ENCODE peak calls at places on chromosomes 5 and 9, in eight cellular contexts. E is psoas muscle, W is lower lobe of right lung, K is cardiac muscle cell, A is adipocyte, F is GM12864, Q is A549, T is stomach. L is an unnamed sample.

GRCh38 chr9:125262217-125262991 is 778 bp downstream of the GAPVD1 start:
- DNase-seq in E (no peak), W (no peak), K (no peak), A (no peak), F (no peak), Q (no peak), T (no peak), L (no peak)

GRCh38 chr9:127817881-127818434 is 15.3 kb downstream of the FPGS start:
- DNase-seq in E (peak), W (no peak), K (no peak), A (no peak), F (no peak), Q (no peak), T (no peak), L (no peak)

GRCh38 chr9:133987946-133988665 is 4.0 kb downstream of the VAV2 start:
- DNase-seq in E (peak), W (no peak), K (no peak), A (no peak), F (no peak), Q (no peak), T (no peak), L (no peak)

GRCh38 chr5:73393606-73394489 is 54.7 kb downstream of the FOXD1 start:
- DNase-seq in E (no peak), W (no peak), K (no peak), A (no peak), F (no peak), Q (no peak), T (no peak), L (no peak)

GRCh38 chr5:10550222-10550995 is 13.5 kb upstream of the ANKRD33B start:
- DNase-seq in E (no peak), W (no peak), K (no peak), A (peak), F (no peak), Q (no peak), T (no peak), L (no peak)

GRCh38 chr5:114055810-114056476 is 305.9 kb upstream of the KCNN2 start:
- DNase-seq in E (peak), W (peak), K (peak), A (peak), F (no peak), Q (no peak), T (no peak), L (no peak)

GRCh38 chr9:127318651-127319167 is 54.1 kb downstream of the GARNL3 start:
- DNase-seq in E (no peak), W (no peak), K (peak), A (no peak), F (no peak), Q (no peak), T (no peak), L (no peak)

GRCh38 chr5:149581192-149581861 is at the start of gene ARHGEF37:
- DNase-seq in E (peak), W (peak), K (peak), A (peak), F (no peak), Q (no peak), T (peak), L (peak)

GRCh38 chr9:19552693-19553092 is 143.9 kb downstream of the ACER2 start:
- DNase-seq in E (no peak), W (no peak), K (no peak), A (no peak), F (no peak), Q (no peak), T (no peak), L (no peak)

GRCh38 chr5:40688127-40688756 is 8.5 kb downstream of the PTGER4 start:
- DNase-seq in E (peak), W (peak), K (peak), A (peak), F (peak), Q (peak), T (peak), L (peak)

GRCh38 chr5:102722930-102723329 is 32.2 kb upstream of the PAM start:
- DNase-seq in E (no peak), W (no peak), K (no peak), A (peak), F (no peak), Q (no peak), T (no peak), L (no peak)

GRCh38 chr9:89790542-89791109 is 185.8 kb downstream of the GADD45G start:
- DNase-seq in E (peak), W (peak), K (no peak), A (no peak), F (no peak), Q (no peak), T (no peak), L (peak)

GRCh38 chr5:171714851-171715250 is 70.8 kb upstream of the SMIM23 start:
- DNase-seq in E (no peak), W (no peak), K (no peak), A (no peak), F (no peak), Q (no peak), T (no peak), L (no peak)

GRCh38 chr5:137091473-137091872 is 407.7 kb downstream of the SPOCK1 start:
- DNase-seq in E (no peak), W (no peak), K (peak), A (peak), F (no peak), Q (no peak), T (no peak), L (no peak)

GRCh38 chr9:84397151-84397728 is 56.7 kb upstream of the SLC28A3 start:
- DNase-seq in E (peak), W (no peak), K (peak), A (peak), F (peak), Q (peak), T (peak), L (peak)

GRCh38 chr9:105385372-105385985 is 62.4 kb upstream of the FSD1L start:
- DNase-seq in E (no peak), W (no peak), K (peak), A (no peak), F (peak), Q (no peak), T (no peak), L (peak)

GRCh38 chr9:106286249-106286648 is 576.7 kb upstream of the ZNF462 start:
- DNase-seq in E (no peak), W (no peak), K (peak), A (no peak), F (no peak), Q (peak), T (no peak), L (no peak)

GRCh38 chr5:132961887-132962286 is 1.5 kb downstream of the AFF4 start:
- DNase-seq in E (no peak), W (no peak), K (peak), A (peak), F (no peak), Q (no peak), T (no peak), L (peak)

GRCh38 chr5:91885291-91886265 is 502.5 kb upstream of the ARRDC3 start:
- DNase-seq in E (no peak), W (no peak), K (no peak), A (peak), F (no peak), Q (no peak), T (no peak), L (no peak)

GRCh38 chr5:172321593-172321992 is 38.0 kb upstream of the UBTD2 start:
- DNase-seq in E (no peak), W (no peak), K (no peak), A (no peak), F (no peak), Q (no peak), T (no peak), L (no peak)

GRCh38 chr5:89228355-89228754 is 345.4 kb upstream of the MEF2C start:
- DNase-seq in E (no peak), W (no peak), K (no peak), A (no peak), F (peak), Q (no peak), T (no peak), L (no peak)

GRCh38 chr5:181088289-181088688 is 42.7 kb downstream of the OR2V1 start:
- DNase-seq in E (no peak), W (no peak), K (no peak), A (peak), F (no peak), Q (peak), T (no peak), L (no peak)

GRCh38 chr9:105500108-105500766 is 52.4 kb downstream of the FSD1L start:
- DNase-seq in E (no peak), W (no peak), K (peak), A (no peak), F (no peak), Q (no peak), T (no peak), L (no peak)

GRCh38 chr5:177086918-177087706 is 397 bp downstream of the FGFR4 start:
- DNase-seq in E (peak), W (peak), K (peak), A (peak), F (no peak), Q (peak), T (peak), L (peak)

GRCh38 chr5:158165647-158166046 is 306.7 kb upstream of the CLINT1 start:
- DNase-seq in E (no peak), W (no peak), K (no peak), A (peak), F (no peak), Q (no peak), T (no peak), L (no peak)

GRCh38 chr5:129361441-129362025 is 98.6 kb upstream of the ADAMTS19 start:
- DNase-seq in E (no peak), W (no peak), K (peak), A (peak), F (no peak), Q (no peak), T (no peak), L (peak)

GRCh38 chr9:34197756-34198711 is 19.2 kb downstream of the UBAP1 start:
- DNase-seq in E (no peak), W (no peak), K (no peak), A (no peak), F (no peak), Q (no peak), T (peak), L (no peak)

GRCh38 chr9:79598562-79599345 is 27.0 kb downstream of the TLE4 start:
- DNase-seq in E (no peak), W (no peak), K (no peak), A (no peak), F (no peak), Q (no peak), T (no peak), L (no peak)

GRCh38 chr9:34377402-34377741 is 674 bp upstream of the MYORG start:
- DNase-seq in E (peak), W (peak), K (no peak), A (no peak), F (no peak), Q (peak), T (no peak), L (no peak)

DNA sequence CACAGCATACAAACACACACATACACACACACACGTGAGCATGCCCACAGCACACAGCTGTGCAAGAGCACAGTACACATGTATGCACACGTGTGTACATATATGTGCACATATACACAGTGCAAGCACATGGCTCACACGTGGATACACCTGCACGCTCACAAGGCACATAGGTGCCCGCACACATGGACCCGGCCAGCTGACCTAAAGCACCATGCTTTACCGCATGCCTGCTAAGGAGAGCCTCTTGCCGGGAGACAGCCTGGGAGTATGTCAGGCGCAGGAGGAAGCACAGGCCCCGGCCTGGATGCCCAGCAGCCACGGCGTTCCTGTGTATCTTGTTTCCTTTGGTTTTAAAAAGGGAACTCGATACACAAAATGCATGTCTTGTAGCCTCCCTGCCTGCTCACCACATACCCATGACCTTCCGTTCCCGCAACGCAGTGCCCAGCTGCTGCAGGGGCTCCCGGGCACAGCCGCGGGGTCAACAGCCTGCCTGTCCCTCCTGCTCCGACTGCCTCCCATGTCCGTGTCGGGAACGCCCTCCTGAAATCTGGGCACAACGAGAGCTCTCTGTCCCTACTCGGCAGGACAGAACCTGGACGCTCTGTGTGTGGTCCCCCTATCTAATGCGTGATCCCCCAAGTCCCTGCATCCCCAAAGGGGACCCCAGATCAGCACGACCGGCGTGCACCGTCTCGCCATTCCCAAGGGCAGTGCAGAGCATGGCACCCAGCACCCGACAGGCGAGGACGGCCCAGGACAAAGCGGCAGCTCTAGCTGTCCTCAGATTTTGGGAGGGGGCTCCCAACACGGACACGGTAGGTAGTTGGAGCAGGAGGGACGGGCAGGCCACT is 3.6 kb downstream of the SLC12A7 start:
- DNase-seq in E (no peak), W (no peak), K (no peak), A (no peak), F (no peak), Q (no peak), T (no peak), L (no peak)
- H3K4me3 ChIP-seq in E (no peak), W (peak), K (no peak), A (no peak), F (no peak), Q (no peak), T (no peak), L (peak)

GRCh38 chr5:150785950-150786349 is 7.4 kb downstream of the SMIM3 start:
- DNase-seq in E (no peak), W (no peak), K (no peak), A (no peak), F (no peak), Q (no peak), T (no peak), L (no peak)
- H3K4me3 ChIP-seq in E (no peak), W (no peak), K (no peak), A (peak), F (no peak), Q (no peak), T (no peak), L (no peak)

GRCh38 chr5:44900273-44900954 is 91.7 kb downstream of the MRPS30 start:
- DNase-seq in E (no peak), W (no peak), K (no peak), A (no peak), F (no peak), Q (no peak), T (no peak), L (no peak)
- H3K4me3 ChIP-seq in E (no peak), W (no peak), K (no peak), A (no peak), F (no peak), Q (no peak), T (no peak), L (no peak)

GRCh38 chr5:80082731-80083114 is 47.6 kb downstream of the THBS4 start:
- DNase-seq in E (peak), W (peak), K (peak), A (peak), F (no peak), Q (peak), T (peak), L (peak)
- H3K4me3 ChIP-seq in E (peak), W (peak), K (no peak), A (peak), F (no peak), Q (peak), T (peak), L (no peak)

DNA sequence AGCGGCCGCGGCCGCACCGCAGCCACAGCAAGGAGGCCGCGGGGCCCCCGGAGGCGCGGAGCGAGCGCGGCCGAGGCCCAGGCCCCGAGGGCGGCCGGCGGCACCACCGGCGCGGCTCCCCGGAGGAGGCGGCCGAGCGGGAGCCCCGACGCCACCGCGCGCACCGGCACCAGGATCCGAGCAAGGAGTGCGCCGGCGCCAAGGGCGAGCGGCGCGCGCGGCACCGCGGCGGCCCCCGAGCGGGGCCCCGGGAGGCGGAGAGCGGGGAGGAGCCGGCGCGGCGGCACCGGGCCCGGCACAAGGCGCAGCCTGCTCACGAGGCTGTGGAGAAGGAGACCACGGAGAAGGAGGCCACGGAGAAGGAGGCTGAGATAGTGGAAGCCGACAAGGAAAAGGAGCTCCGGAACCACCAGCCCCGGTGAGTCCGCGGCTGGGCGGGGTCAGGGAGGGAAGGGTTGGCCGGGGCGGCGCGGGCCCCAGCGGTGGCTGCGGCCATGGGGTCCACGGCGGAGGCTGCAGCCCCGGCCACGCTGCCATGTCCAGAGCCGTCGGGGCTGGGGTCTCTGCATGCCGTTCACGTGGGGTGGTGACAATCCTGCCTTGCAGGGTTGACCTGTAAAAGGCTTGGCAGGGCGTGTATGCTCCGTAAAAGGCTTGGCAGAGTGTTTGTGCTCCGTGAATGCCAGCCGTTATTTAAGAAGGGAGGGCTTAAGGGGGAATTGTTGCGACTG is 146.0 kb downstream of the CACNA1B start:
- DNase-seq in E (peak), W (peak), K (no peak), A (no peak), F (no peak), Q (no peak), T (peak), L (no peak)
- H3K4me3 ChIP-seq in E (no peak), W (no peak), K (no peak), A (no peak), F (no peak), Q (peak), T (peak), L (no peak)

GRCh38 chr5:173890195-173890951 is 2.2 kb downstream of the CPEB4 start:
- DNase-seq in E (peak), W (no peak), K (peak), A (no peak), F (no peak), Q (no peak), T (no peak), L (peak)
- H3K4me3 ChIP-seq in E (peak), W (peak), K (peak), A (peak), F (peak), Q (peak), T (peak), L (no peak)

GRCh38 chr9:110996436-110997224 is 41.6 kb downstream of the LPAR1 start:
- DNase-seq in E (no peak), W (no peak), K (peak), A (peak), F (no peak), Q (no peak), T (peak), L (no peak)

GRCh38 chr9:110990481-110990880 is 47.8 kb downstream of the LPAR1 start:
- DNase-seq in E (no peak), W (no peak), K (no peak), A (no peak), F (no peak), Q (no peak), T (no peak), L (no peak)

GRCh38 chr9:110995511-110996340 is 42.5 kb downstream of the LPAR1 start:
- DNase-seq in E (no peak), W (no peak), K (peak), A (peak), F (no peak), Q (no peak), T (no peak), L (no peak)

GRCh38 chr9:110997847-110998246 is 40.4 kb downstream of the LPAR1 start:
- DNase-seq in E (no peak), W (no peak), K (no peak), A (no peak), F (no peak), Q (no peak), T (no peak), L (no peak)

DNA sequence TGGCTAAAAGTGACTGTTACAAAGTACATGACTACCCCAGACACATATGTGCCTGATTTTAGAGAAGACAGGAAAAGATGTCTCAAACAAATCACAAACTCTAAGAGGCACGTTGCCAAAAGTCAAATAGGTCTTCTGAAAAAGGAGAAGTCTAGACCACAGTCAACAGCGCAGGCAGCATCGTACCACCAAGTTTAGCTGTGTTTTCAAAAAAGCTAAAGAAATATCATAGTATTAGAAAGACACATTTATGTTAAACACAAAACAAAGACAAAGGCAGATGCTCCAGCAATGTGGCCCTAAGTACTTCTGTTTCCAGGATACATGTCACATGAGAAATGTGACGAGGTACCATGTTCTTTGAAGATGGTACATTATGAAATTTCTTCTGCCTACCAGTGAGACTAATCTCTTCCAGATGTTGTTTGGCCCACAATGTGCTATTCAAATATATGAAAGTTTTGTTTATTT is 43.5 kb downstream of the LPAR1 start:
- DNase-seq in E (no peak), W (no peak), K (peak), A (peak), F (no peak), Q (no peak), T (no peak), L (no peak)
- H3K4me3 ChIP-seq in E (no peak), W (no peak), K (no peak), A (no peak), F (no peak), Q (no peak), T (no peak), L (no peak)

GRCh38 chr9:8858250-8859161 is 1058.9 kb upstream of the DMAC1 start:
- DNase-seq in E (no peak), W (no peak), K (peak), A (peak), F (no peak), Q (no peak), T (no peak), L (no peak)
- H3K4me3 ChIP-seq in E (peak), W (peak), K (peak), A (peak), F (no peak), Q (peak), T (peak), L (peak)

DNA sequence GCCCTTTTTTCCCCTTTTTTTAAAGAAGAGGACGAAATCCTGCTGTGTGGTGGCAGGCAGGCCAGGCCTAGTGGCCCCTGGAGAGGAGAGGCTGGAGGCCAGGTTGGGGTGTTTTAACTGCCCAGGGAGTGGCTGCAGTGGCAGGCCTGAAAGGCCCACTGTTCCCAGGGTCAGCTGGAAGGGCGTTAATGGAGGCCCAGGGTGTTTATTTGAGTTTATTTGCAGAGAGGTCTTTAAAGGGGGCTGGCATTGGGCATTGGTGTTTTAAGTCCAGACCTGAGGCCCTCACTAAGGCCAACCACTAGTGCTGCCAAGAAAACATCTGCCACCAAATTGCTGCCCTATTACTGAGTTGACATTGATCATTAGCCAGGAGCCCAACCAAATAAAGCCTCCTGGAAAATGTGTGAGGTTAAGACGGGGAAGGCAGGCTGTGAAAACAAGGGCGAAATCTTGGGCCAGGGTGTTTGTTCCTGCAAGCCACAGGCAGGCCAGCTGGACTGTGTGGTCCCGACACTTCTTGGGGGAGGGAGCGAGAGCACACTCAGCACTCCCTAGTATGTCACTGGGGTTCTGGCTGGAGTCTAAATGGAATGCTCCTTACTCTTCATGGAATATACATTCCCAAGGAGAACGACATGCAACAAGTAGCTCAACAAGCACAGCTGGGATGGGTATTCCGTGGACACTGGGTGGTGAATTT is 5.1 kb downstream of the JADE2 start:
- DNase-seq in E (no peak), W (no peak), K (peak), A (no peak), F (no peak), Q (no peak), T (peak), L (no peak)
- H3K4me3 ChIP-seq in E (no peak), W (no peak), K (no peak), A (no peak), F (no peak), Q (no peak), T (no peak), L (no peak)

L was measured in small intestine.